ENCODE peak calls at places on chromosomes 12 and 14, in nine cellular contexts. One of them, this sample, is unnamed.

GRCh38 chr12:98727196-98727595 is 82.1 kb downstream of the APAF1 start:
- DNase-seq in left ventricle myocardium inferior: no peak
- DNase-seq in A549: no peak
- DNase-seq in uterus: no peak
- DNase-seq in stomach: no peak
- DNase-seq in lung: no peak
- DNase-seq in hepatocyte: no peak
- DNase-seq in heart left ventricle: no peak
- DNase-seq in Peyer's patch: no peak
- DNase-seq in this sample: no peak

GRCh38 chr12:1517007-1517406 is 77.4 kb downstream of the FBXL14 start:
- DNase-seq in left ventricle myocardium inferior: no peak
- DNase-seq in A549: no peak
- DNase-seq in uterus: no peak
- DNase-seq in stomach: no peak
- DNase-seq in lung: no peak
- DNase-seq in hepatocyte: no peak
- DNase-seq in heart left ventricle: no peak
- DNase-seq in Peyer's patch: peak; percentile 32
- DNase-seq in this sample: no peak

GRCh38 chr12:131735863-131736806 is 25.2 kb downstream of the SFSWAP start:
- DNase-seq in left ventricle myocardium inferior: no peak
- DNase-seq in A549: no peak
- DNase-seq in uterus: no peak
- DNase-seq in stomach: no peak
- DNase-seq in lung: no peak
- DNase-seq in hepatocyte: no peak
- DNase-seq in heart left ventricle: no peak
- DNase-seq in Peyer's patch: no peak
- DNase-seq in this sample: no peak

GRCh38 chr12:121114019-121114639 is 18.5 kb upstream of the P2RX7 start:
- DNase-seq in left ventricle myocardium inferior: no peak
- DNase-seq in A549: no peak
- DNase-seq in uterus: no peak
- DNase-seq in stomach: no peak
- DNase-seq in lung: no peak
- DNase-seq in hepatocyte: no peak
- DNase-seq in heart left ventricle: no peak
- DNase-seq in Peyer's patch: no peak
- DNase-seq in this sample: no peak

GRCh38 chr14:23483216-23483854 is 13.8 kb downstream of the NGDN start:
- DNase-seq in left ventricle myocardium inferior: no peak
- DNase-seq in A549: peak; percentile 60
- DNase-seq in uterus: no peak
- DNase-seq in stomach: no peak
- DNase-seq in lung: no peak
- DNase-seq in hepatocyte: peak; percentile 30
- DNase-seq in heart left ventricle: no peak
- DNase-seq in Peyer's patch: no peak
- DNase-seq in this sample: no peak

GRCh38 chr14:55074662-55075061 is 23.2 kb downstream of the MAPK1IP1L start:
- DNase-seq in left ventricle myocardium inferior: no peak
- DNase-seq in A549: no peak
- DNase-seq in uterus: no peak
- DNase-seq in stomach: no peak
- DNase-seq in lung: no peak
- DNase-seq in hepatocyte: no peak
- DNase-seq in heart left ventricle: no peak
- DNase-seq in Peyer's patch: no peak
- DNase-seq in this sample: no peak

GRCh38 chr12:115543269-115543668 is 734.2 kb downstream of the MED13L start:
- DNase-seq in left ventricle myocardium inferior: no peak
- DNase-seq in A549: no peak
- DNase-seq in uterus: no peak
- DNase-seq in stomach: no peak
- DNase-seq in lung: no peak
- DNase-seq in hepatocyte: no peak
- DNase-seq in heart left ventricle: no peak
- DNase-seq in Peyer's patch: no peak
- DNase-seq in this sample: no peak

GRCh38 chr12:26460361-26460760 is 265.0 kb downstream of the SSPN start:
- DNase-seq in left ventricle myocardium inferior: no peak
- DNase-seq in A549: no peak
- DNase-seq in uterus: no peak
- DNase-seq in stomach: no peak
- DNase-seq in lung: no peak
- DNase-seq in hepatocyte: no peak
- DNase-seq in heart left ventricle: no peak
- DNase-seq in Peyer's patch: no peak
- DNase-seq in this sample: no peak

GRCh38 chr14:59337151-59337611 is 128.0 kb downstream of the GPR135 start:
- DNase-seq in left ventricle myocardium inferior: peak; percentile 68
- DNase-seq in A549: no peak
- DNase-seq in uterus: peak; percentile 87
- DNase-seq in stomach: peak; percentile 29
- DNase-seq in lung: peak; percentile 51
- DNase-seq in hepatocyte: no peak
- DNase-seq in heart left ventricle: peak; percentile 26
- DNase-seq in Peyer's patch: peak; percentile 75
- DNase-seq in this sample: peak; percentile 82

GRCh38 chr14:100849432-100849831 is 23.5 kb downstream of the MEG3 start:
- DNase-seq in left ventricle myocardium inferior: no peak
- DNase-seq in A549: no peak
- DNase-seq in uterus: no peak
- DNase-seq in stomach: no peak
- DNase-seq in lung: no peak
- DNase-seq in hepatocyte: no peak
- DNase-seq in heart left ventricle: no peak
- DNase-seq in Peyer's patch: no peak
- DNase-seq in this sample: no peak

GRCh38 chr14:72731252-72732020 is 162.5 kb downstream of the DPF3 start:
- DNase-seq in left ventricle myocardium inferior: no peak
- DNase-seq in A549: no peak
- DNase-seq in uterus: no peak
- DNase-seq in stomach: no peak
- DNase-seq in lung: no peak
- DNase-seq in hepatocyte: no peak
- DNase-seq in heart left ventricle: no peak
- DNase-seq in Peyer's patch: no peak
- DNase-seq in this sample: no peak

GRCh38 chr12:120169946-120170345 is 24.6 kb downstream of the GCN1 start:
- DNase-seq in left ventricle myocardium inferior: no peak
- DNase-seq in A549: no peak
- DNase-seq in uterus: no peak
- DNase-seq in stomach: no peak
- DNase-seq in lung: no peak
- DNase-seq in hepatocyte: no peak
- DNase-seq in heart left ventricle: no peak
- DNase-seq in Peyer's patch: no peak
- DNase-seq in this sample: no peak

GRCh38 chr14:60775296-60775695 is 40.7 kb downstream of the MNAT1 start:
- DNase-seq in left ventricle myocardium inferior: no peak
- DNase-seq in A549: no peak
- DNase-seq in uterus: no peak
- DNase-seq in stomach: no peak
- DNase-seq in lung: no peak
- DNase-seq in hepatocyte: no peak
- DNase-seq in heart left ventricle: no peak
- DNase-seq in Peyer's patch: no peak
- DNase-seq in this sample: no peak

GRCh38 chr12:49901986-49902385 is 1.7 kb downstream of the FAIM2 start:
- DNase-seq in left ventricle myocardium inferior: no peak
- DNase-seq in A549: no peak
- DNase-seq in uterus: no peak
- DNase-seq in stomach: no peak
- DNase-seq in lung: no peak
- DNase-seq in hepatocyte: no peak
- DNase-seq in heart left ventricle: no peak
- DNase-seq in Peyer's patch: no peak
- DNase-seq in this sample: peak; percentile 17

GRCh38 chr12:49902399-49903350 is 1.0 kb downstream of the FAIM2 start:
- DNase-seq in left ventricle myocardium inferior: no peak
- DNase-seq in A549: no peak
- DNase-seq in uterus: no peak
- DNase-seq in stomach: no peak
- DNase-seq in lung: no peak
- DNase-seq in hepatocyte: no peak
- DNase-seq in heart left ventricle: no peak
- DNase-seq in Peyer's patch: no peak
- DNase-seq in this sample: peak; percentile 45

GRCh38 chr14:54226103-54226502 is 170.7 kb upstream of the CDKN3 start:
- DNase-seq in left ventricle myocardium inferior: no peak
- DNase-seq in A549: no peak
- DNase-seq in uterus: no peak
- DNase-seq in stomach: no peak
- DNase-seq in lung: no peak
- DNase-seq in hepatocyte: no peak
- DNase-seq in heart left ventricle: no peak
- DNase-seq in Peyer's patch: no peak
- DNase-seq in this sample: no peak

DNA sequence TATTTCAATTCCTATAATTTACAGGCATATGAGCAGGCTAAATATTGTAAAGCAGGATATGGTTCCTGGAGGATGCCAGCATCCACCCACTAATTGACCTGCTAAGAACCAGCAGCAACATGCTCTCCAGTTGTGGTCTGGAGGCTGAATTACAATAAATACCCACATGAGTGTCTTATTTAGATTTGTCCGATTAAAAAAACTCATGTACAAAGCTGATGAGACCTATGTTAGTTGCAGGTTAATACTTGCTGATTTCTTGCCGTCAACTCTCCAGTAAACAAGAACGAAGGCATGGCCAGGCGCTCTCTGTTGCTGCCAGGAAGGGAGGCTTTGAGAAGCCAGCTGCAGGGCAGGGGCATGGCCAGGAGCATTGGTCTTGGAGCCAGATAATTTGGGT is 169.3 kb upstream of the PRICKLE1 start:
- DNase-seq in left ventricle myocardium inferior: no peak
- DNase-seq in A549: no peak
- DNase-seq in uterus: no peak
- DNase-seq in stomach: no peak
- DNase-seq in lung: no peak
- DNase-seq in hepatocyte: no peak
- DNase-seq in heart left ventricle: no peak
- DNase-seq in Peyer's patch: no peak
- DNase-seq in this sample: no peak
- H3K27ac ChIP-seq in left ventricle myocardium inferior: no peak overlapping the region
- H3K27ac ChIP-seq in A549: no peak overlapping the region
- H3K27ac ChIP-seq in uterus: peak overlapping the region; percentile 75
- H3K27ac ChIP-seq in stomach: no peak overlapping the region
- H3K27ac ChIP-seq in lung: no peak overlapping the region
- H3K27ac ChIP-seq in hepatocyte: no peak overlapping the region
- H3K27ac ChIP-seq in heart left ventricle: no peak overlapping the region
- H3K27ac ChIP-seq in Peyer's patch: no peak overlapping the region
- H3K27ac ChIP-seq in this sample: no peak overlapping the region

DNA sequence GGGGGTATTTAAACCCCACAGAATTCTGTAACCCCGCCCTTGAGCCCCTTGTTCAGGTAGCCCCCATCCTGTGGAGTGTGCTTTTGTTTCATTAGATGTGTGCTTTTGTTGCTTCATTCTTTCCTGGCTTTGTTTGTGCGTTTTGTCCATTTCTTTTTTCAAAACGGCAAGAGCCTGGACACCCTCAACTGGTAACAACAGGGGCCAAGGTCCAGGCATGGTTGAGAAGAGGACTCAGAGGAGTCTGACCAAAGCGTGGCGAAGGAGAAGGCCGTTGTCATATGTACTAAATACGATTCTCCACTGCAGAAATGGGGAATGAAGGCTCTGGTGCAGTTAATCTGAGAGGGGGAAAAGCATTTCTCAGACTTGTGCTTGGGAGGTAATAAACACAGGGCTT is 46.0 kb upstream of the GNPNAT1 start:
- DNase-seq in left ventricle myocardium inferior: no peak
- DNase-seq in A549: no peak
- DNase-seq in uterus: no peak
- DNase-seq in stomach: no peak
- DNase-seq in lung: no peak
- DNase-seq in hepatocyte: no peak
- DNase-seq in heart left ventricle: no peak
- DNase-seq in Peyer's patch: no peak
- DNase-seq in this sample: no peak
- H3K4me1 ChIP-seq in left ventricle myocardium inferior: no peaks in the 10 kb centered on the region
- H3K4me1 ChIP-seq in A549: peaks cover 37% of the 10 kb centered on the region
- H3K4me1 ChIP-seq in uterus: no peaks in the 10 kb centered on the region
- H3K4me1 ChIP-seq in stomach: peaks cover 7% of the 10 kb centered on the region
- H3K4me1 ChIP-seq in lung: no peaks in the 10 kb centered on the region
- H3K4me1 ChIP-seq in hepatocyte: peaks cover 7% of the 10 kb centered on the region
- H3K4me1 ChIP-seq in heart left ventricle: no peaks in the 10 kb centered on the region
- H3K4me1 ChIP-seq in Peyer's patch: no peaks in the 10 kb centered on the region
- H3K4me1 ChIP-seq in this sample: no peaks in the 10 kb centered on the region

DNA sequence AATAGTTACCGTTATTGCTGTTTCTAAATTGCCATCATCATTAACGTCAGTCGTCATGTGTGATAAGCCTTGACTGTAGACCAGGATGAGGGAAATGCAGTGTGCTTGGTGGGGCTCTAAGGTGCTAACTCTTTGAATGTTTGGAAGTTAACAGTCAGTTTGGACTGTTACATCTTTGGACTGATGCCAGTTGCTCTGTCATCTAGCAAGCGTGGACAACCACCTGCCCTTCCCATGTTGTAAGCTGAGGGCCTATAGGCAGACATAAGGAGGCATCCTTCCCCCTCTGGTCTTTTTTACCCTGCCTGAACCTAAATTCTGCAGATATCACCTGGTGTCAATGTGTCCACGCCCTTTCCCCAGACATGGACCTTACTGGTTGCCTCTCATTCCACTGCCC is 94.4 kb downstream of the PPP2R5C start:
- DNase-seq in left ventricle myocardium inferior: no peak
- DNase-seq in A549: no peak
- DNase-seq in uterus: no peak
- DNase-seq in stomach: no peak
- DNase-seq in lung: no peak
- DNase-seq in hepatocyte: no peak
- DNase-seq in heart left ventricle: no peak
- DNase-seq in Peyer's patch: no peak
- DNase-seq in this sample: no peak
- H3K27ac ChIP-seq in left ventricle myocardium inferior: peak overlapping the region; percentile 85
- H3K27ac ChIP-seq in A549: no peak overlapping the region
- H3K27ac ChIP-seq in uterus: no peak overlapping the region
- H3K27ac ChIP-seq in stomach: no peak overlapping the region
- H3K27ac ChIP-seq in lung: no peak overlapping the region
- H3K27ac ChIP-seq in hepatocyte: no peak overlapping the region
- H3K27ac ChIP-seq in heart left ventricle: peak overlapping the region; percentile 78
- H3K27ac ChIP-seq in Peyer's patch: no peak overlapping the region
- H3K27ac ChIP-seq in this sample: no peak overlapping the region

DNA sequence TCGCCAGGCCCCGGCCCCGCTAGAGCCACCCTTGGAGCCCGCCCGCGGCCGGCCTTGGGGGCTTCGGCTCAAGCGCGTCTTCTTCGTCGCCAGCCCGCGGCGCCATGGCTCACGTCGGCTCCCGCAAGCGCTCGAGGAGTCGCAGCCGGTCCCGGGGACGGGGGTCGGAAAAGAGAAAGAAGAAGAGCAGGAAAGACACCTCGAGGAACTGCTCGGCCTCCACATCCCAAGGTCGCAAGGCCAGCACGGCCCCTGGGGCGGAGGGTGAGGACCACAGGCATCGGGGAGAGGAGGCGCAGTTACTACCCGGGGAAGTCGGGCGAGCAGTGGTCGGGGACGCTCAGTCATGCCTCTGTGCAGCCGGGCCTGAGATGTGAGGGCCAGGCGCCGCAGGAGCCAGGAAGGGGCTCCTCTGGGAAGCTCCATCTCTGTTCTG is 573 bp downstream of the ARL6IP4 start:
- DNase-seq in left ventricle myocardium inferior: no peak
- DNase-seq in A549: no peak
- DNase-seq in uterus: no peak
- DNase-seq in stomach: no peak
- DNase-seq in lung: no peak
- DNase-seq in hepatocyte: peak; percentile 44
- DNase-seq in heart left ventricle: no peak
- DNase-seq in Peyer's patch: no peak
- DNase-seq in this sample: no peak
- H3K4me1 ChIP-seq in left ventricle myocardium inferior: peaks cover 95% of the 10 kb centered on the region
- H3K4me1 ChIP-seq in A549: peaks cover 23% of the 10 kb centered on the region
- H3K4me1 ChIP-seq in uterus: peaks cover 43% of the 10 kb centered on the region
- H3K4me1 ChIP-seq in stomach: peaks cover 89% of the 10 kb centered on the region
- H3K4me1 ChIP-seq in lung: peaks cover 3% of the 10 kb centered on the region
- H3K4me1 ChIP-seq in hepatocyte: peaks cover 41% of the 10 kb centered on the region
- H3K4me1 ChIP-seq in heart left ventricle: peaks cover 40% of the 10 kb centered on the region
- H3K4me1 ChIP-seq in Peyer's patch: peaks cover 21% of the 10 kb centered on the region
- H3K4me1 ChIP-seq in this sample: no peaks in the 10 kb centered on the region